ENCODE peak calls at places on chromosomes 7 and 10, in nine cellular contexts. V is neuronal stem cell; C is COR-L47; Y is neural crest cell; M is Panc1; S is CD4-positive, CD25-positive, alpha-beta regulatory T cell; T is activated T-helper 1 cell treated with anti-CD3 and anti-CD28 coated beads, Interleukin-12 subunit alpha, Interleukin-12 subunit beta, Interleukin-2, Interleukin-4 antibody, amounts not matched to agents 30 ng/mL and 10 ng/mL and 1 ng/mL, durations not matched to agents 14 hours and 24 hours and 36 hours; X is substantia nigra; B is GF-D8. A is an unnamed sample.

GRCh38 chr10:73095479-73096021 is 1.1 kb downstream of the P4HA1 start:
- DNase-seq in V (peak; percentile 50), C (no peak), Y (peak; percentile 48), M (peak; percentile 39), S (peak; percentile 33), T (no peak), X (no peak), B (peak; percentile 34), A (no peak)

GRCh38 chr10:31099664-31100063 is 68.0 kb upstream of the ZNF438 start:
- DNase-seq in V (no peak), C (no peak), Y (no peak), M (peak; percentile 20), S (no peak), T (no peak), X (no peak), B (no peak), A (no peak)

GRCh38 chr7:20539201-20539600 is 76.3 kb upstream of the ABCB5 start:
- DNase-seq in V (no peak), C (no peak), Y (no peak), M (no peak), S (no peak), T (no peak), X (no peak), B (no peak), A (no peak)

GRCh38 chr7:3042861-3043489 is 692 bp downstream of the CARD11 start:
- DNase-seq in V (no peak), C (no peak), Y (no peak), M (no peak), S (peak; percentile 49), T (peak; percentile 65), X (no peak), B (no peak), A (no peak)

GRCh38 chr10:127525686-127526085 is 23.4 kb upstream of the NPS start:
- DNase-seq in V (no peak), C (no peak), Y (no peak), M (no peak), S (no peak), T (no peak), X (no peak), B (no peak), A (no peak)

GRCh38 chr7:100972002-100972347 is 2.6 kb downstream of the MUC12 start:
- DNase-seq in V (no peak), C (no peak), Y (no peak), M (no peak), S (no peak), T (no peak), X (no peak), B (no peak), A (no peak)

GRCh38 chr10:73850205-73850604 is 24.1 kb downstream of the CAMK2G start:
- DNase-seq in V (no peak), C (no peak), Y (no peak), M (no peak), S (no peak), T (no peak), X (no peak), B (no peak), A (no peak)

GRCh38 chr10:120990831-120991230 is 139.7 kb downstream of the WDR11 start:
- DNase-seq in V (no peak), C (no peak), Y (no peak), M (no peak), S (no peak), T (no peak), X (no peak), B (no peak), A (no peak)

GRCh38 chr7:110548372-110548771 is 542.6 kb upstream of the LRRN3 start:
- DNase-seq in V (no peak), C (no peak), Y (no peak), M (no peak), S (no peak), T (no peak), X (no peak), B (no peak), A (no peak)

GRCh38 chr7:24980695-24981543 is 941 bp upstream of the OSBPL3 start:
- DNase-seq in V (no peak), C (no peak), Y (no peak), M (no peak), S (peak; percentile 7), T (no peak), X (peak; percentile 54), B (no peak), A (no peak)

GRCh38 chr10:627032-627992 is 62.2 kb downstream of the DIP2C start:
- DNase-seq in V (no peak), C (no peak), Y (no peak), M (no peak), S (no peak), T (no peak), X (no peak), B (no peak), A (no peak)

GRCh38 chr7:138008588-138009349 is 6.9 kb upstream of the CREB3L2 start:
- DNase-seq in V (peak; percentile 66), C (peak; percentile 54), Y (peak; percentile 13), M (peak; percentile 68), S (peak; percentile 18), T (peak; percentile 24), X (no peak), B (no peak), A (peak; percentile 68)

GRCh38 chr10:7444576-7445226 is 33.9 kb upstream of the SFMBT2 start:
- DNase-seq in V (no peak), C (peak; percentile 49), Y (no peak), M (no peak), S (no peak), T (no peak), X (no peak), B (no peak), A (peak; percentile 1)

GRCh38 chr10:4998671-4999070 is 5.0 kb downstream of the AKR1C2 start:
- DNase-seq in V (no peak), C (no peak), Y (no peak), M (no peak), S (no peak), T (no peak), X (no peak), B (no peak), A (no peak)

GRCh38 chr7:12647364-12648219 is 39.8 kb upstream of the ARL4A start:
- DNase-seq in V (no peak), C (no peak), Y (no peak), M (peak; percentile 83), S (no peak), T (no peak), X (no peak), B (no peak), A (no peak)

GRCh38 chr7:38283107-38283506 is 9.7 kb upstream of the TARP start:
- DNase-seq in V (no peak), C (no peak), Y (no peak), M (no peak), S (no peak), T (no peak), X (no peak), B (no peak), A (no peak)

GRCh38 chr10:110643670-110644597 is at the start of gene RBM20:
- DNase-seq in V (peak; percentile 62), C (no peak), Y (peak; percentile 29), M (no peak), S (no peak), T (no peak), X (no peak), B (no peak), A (no peak)

GRCh38 chr7:34281260-34281659 is 375.9 kb downstream of the BMPER start:
- DNase-seq in V (no peak), C (no peak), Y (no peak), M (no peak), S (no peak), T (no peak), X (no peak), B (no peak), A (no peak)

GRCh38 chr10:120514035-120514620 is 57.1 kb downstream of the PLPP4 start:
- DNase-seq in V (peak; percentile 70), C (no peak), Y (peak; percentile 71), M (no peak), S (no peak), T (no peak), X (no peak), B (no peak), A (no peak)

GRCh38 chr7:136293841-136294391 is 316.8 kb upstream of the MTPN start:
- DNase-seq in V (no peak), C (no peak), Y (no peak), M (no peak), S (no peak), T (no peak), X (no peak), B (no peak), A (no peak)

GRCh38 chr10:132879408-132880147 is 62.8 kb downstream of the CFAP46 start:
- DNase-seq in V (no peak), C (no peak), Y (no peak), M (no peak), S (no peak), T (no peak), X (no peak), B (no peak), A (no peak)

GRCh38 chr10:28939352-28940157 is 262.2 kb downstream of the BAMBI start:
- DNase-seq in V (peak; percentile 96), C (peak; percentile 85), Y (peak; percentile 71), M (no peak), S (no peak), T (no peak), X (no peak), B (no peak), A (peak; percentile 28)

GRCh38 chr7:92754756-92755581 is 81.4 kb downstream of the CDK6 start:
- DNase-seq in V (no peak), C (no peak), Y (no peak), M (no peak), S (no peak), T (no peak), X (no peak), B (peak; percentile 97), A (no peak)

GRCh38 chr10:86068532-86069337 is 297.9 kb downstream of the GRID1 start:
- DNase-seq in V (no peak), C (no peak), Y (no peak), M (peak; percentile 2), S (no peak), T (no peak), X (no peak), B (no peak), A (no peak)

GRCh38 chr10:16611037-16611436 is 89.4 kb upstream of the C1QL3 start:
- DNase-seq in V (no peak), C (no peak), Y (no peak), M (no peak), S (no peak), T (no peak), X (no peak), B (no peak), A (no peak)

GRCh38 chr10:125878957-125879835 is 1.9 kb downstream of the DHX32 start:
- DNase-seq in V (no peak), C (no peak), Y (no peak), M (peak; percentile 89), S (no peak), T (no peak), X (no peak), B (no peak), A (no peak)

GRCh38 chr10:119522747-119523426 is 19.6 kb downstream of the RGS10 start:
- DNase-seq in V (no peak), C (no peak), Y (no peak), M (no peak), S (no peak), T (no peak), X (no peak), B (no peak), A (no peak)

GRCh38 chr10:104650072-104650471 is 9.0 kb downstream of the SORCS3 start:
- DNase-seq in V (no peak), C (no peak), Y (no peak), M (no peak), S (no peak), T (no peak), X (no peak), B (no peak), A (no peak)

GRCh38 chr10:118965636-118966035 is 63.9 kb upstream of the NANOS1 start:
- DNase-seq in V (no peak), C (no peak), Y (no peak), M (no peak), S (no peak), T (no peak), X (no peak), B (no peak), A (no peak)

GRCh38 chr10:31186225-31187010 is 132.6 kb upstream of the ZEB1 start:
- DNase-seq in V (peak; percentile 57), C (no peak), Y (peak; percentile 16), M (no peak), S (no peak), T (no peak), X (no peak), B (no peak), A (no peak)

GRCh38 chr10:118633801-118634200 is 38.4 kb upstream of the PRLHR start:
- DNase-seq in V (no peak), C (no peak), Y (no peak), M (no peak), S (no peak), T (no peak), X (no peak), B (no peak), A (peak; percentile 23)

A was measured in DMS79 treated with DMSO at 0.1 percent for 48 hours.